ENCODE peak calls at places on chromosomes 7 and 10, in seven cellular contexts. J is kidney tubule cell; A is NCI-H1092 treated with DMSO at 0.1 percent for 48 hours; R is mesothelial cell of epicardium; X is stimulated activated CD8-positive, alpha-beta memory T cell treated with anti-CD3 and anti-CD28 coated beads, Interleukin-7, amount 100 ng/mL, for 1 hour; Z is kidney glomerular epithelial cell; Y is HFFc6. B is an unnamed sample.

GRCh38 chr7:116171094-116171493 is 39.2 kb upstream of the TES start:
- DNase-seq in X (no peak), J (no peak), Z (no peak), R (no peak), A (no peak), Y (no peak), B (no peak)

GRCh38 chr10:49240946-49241345 is 52.8 kb upstream of the TMEM273 start:
- DNase-seq in Z (no peak), Y (no peak), A (no peak), J (no peak), R (no peak), X (no peak), B (no peak)

GRCh38 chr10:79155301-79156081 is 86.7 kb downstream of the ZMIZ1 start:
- DNase-seq in A (no peak), R (no peak), J (peak), Z (no peak), Y (peak), X (no peak), B (no peak)

GRCh38 chr10:92891885-92892705 is 43.8 kb downstream of the EXOC6 start:
- DNase-seq in Y (peak), Z (peak), X (no peak), J (peak), A (no peak), R (peak), B (no peak)

GRCh38 chr10:126227762-126228134 is 160.5 kb downstream of the ADAM12 start:
- DNase-seq in A (no peak), Z (peak), Y (peak), J (peak), R (no peak), X (no peak), B (no peak)

GRCh38 chr7:115306541-115306940 is 384.6 kb downstream of the MDFIC start:
- DNase-seq in X (no peak), R (no peak), A (no peak), Y (no peak), J (no peak), Z (no peak), B (no peak)

GRCh38 chr7:106865130-106866115 is at the start of gene PIK3CG:
- DNase-seq in J (peak), X (no peak), Z (no peak), R (no peak), Y (no peak), A (no peak), B (peak)

GRCh38 chr7:47153571-47153970 is 428.3 kb downstream of the TNS3 start:
- DNase-seq in X (no peak), J (peak), Z (peak), R (no peak), Y (no peak), A (peak), B (no peak)

GRCh38 chr7:83325083-83325482 is 162.4 kb upstream of the PCLO start:
- DNase-seq in Y (no peak), R (no peak), X (no peak), Z (no peak), J (no peak), A (no peak), B (no peak)

GRCh38 chr7:88455696-88456095 is 149.0 kb upstream of the STEAP4 start:
- DNase-seq in Z (peak), X (no peak), J (peak), A (no peak), R (no peak), Y (no peak), B (no peak)

GRCh38 chr7:108413782-108414492 is 42.3 kb downstream of the NRCAM start:
- DNase-seq in Z (peak), Y (no peak), A (no peak), X (no peak), J (peak), R (no peak), B (no peak)

GRCh38 chr7:47482013-47482761 is 99.7 kb downstream of the TNS3 start:
- DNase-seq in X (no peak), Y (peak), Z (peak), J (peak), R (no peak), A (no peak), B (peak)

GRCh38 chr7:31333301-31333700 is 7.2 kb downstream of the NEUROD6 start:
- DNase-seq in A (no peak), Z (no peak), Y (no peak), J (no peak), R (no peak), X (no peak), B (no peak)

GRCh38 chr10:103204353-103205255 is 11.5 kb upstream of the NT5C2 start:
- DNase-seq in R (no peak), X (no peak), J (no peak), A (no peak), Y (no peak), Z (no peak), B (no peak)

GRCh38 chr10:110759523-110759922 is 112.2 kb upstream of the PDCD4 start:
- DNase-seq in R (no peak), A (no peak), Y (no peak), J (no peak), X (no peak), Z (no peak), B (no peak)

GRCh38 chr10:128539784-128540759 is 413.8 kb upstream of the MKI67 start:
- DNase-seq in R (no peak), A (no peak), X (no peak), J (no peak), Z (no peak), Y (no peak), B (no peak)

GRCh38 chr10:43075612-43076003 is 1.3 kb upstream of the RET start:
- DNase-seq in Y (no peak), A (no peak), Z (no peak), J (peak), R (no peak), X (no peak), B (no peak)

GRCh38 chr7:159105845-159106614 is 38.6 kb downstream of the VIPR2 start:
- DNase-seq in Y (no peak), A (no peak), X (no peak), Z (no peak), R (no peak), J (peak), B (no peak)

GRCh38 chr10:24680647-24681475 is 42.8 kb downstream of the ARHGAP21 start:
- DNase-seq in R (no peak), A (no peak), Y (no peak), J (no peak), X (no peak), Z (no peak), B (no peak)

GRCh38 chr10:132904814-132905649 is 37.3 kb downstream of the CFAP46 start:
- DNase-seq in A (no peak), Y (no peak), J (no peak), R (no peak), X (no peak), Z (no peak), B (no peak)

GRCh38 chr10:127872011-127872741 is 20.6 kb downstream of the CLRN3 start:
- DNase-seq in R (no peak), Z (no peak), Y (no peak), X (no peak), J (no peak), A (no peak), B (no peak)

GRCh38 chr7:131466735-131467365 is 89.6 kb downstream of the PODXL start:
- DNase-seq in R (no peak), X (no peak), Z (no peak), Y (no peak), J (no peak), A (no peak), B (no peak)

GRCh38 chr10:108861181-108861754 is 1062.0 kb downstream of the XPNPEP1 start:
- DNase-seq in J (no peak), A (no peak), Y (no peak), Z (no peak), X (no peak), R (no peak), B (no peak)

GRCh38 chr7:55432937-55433784 is 68.0 kb downstream of the LANCL2 start:
- DNase-seq in Y (peak), X (no peak), J (peak), R (no peak), A (peak), Z (peak), B (no peak)

B was measured in SIG-M5.